ENCODE peak calls at places on chromosomes 6 and 20, in six cellular contexts. N is mesenchymal stem cell, E is IMR-90, U is neuronal stem cell, R is trophoblast cell, H is H1. M is an unnamed sample.

GRCh38 chr20:47453167-47453782 is 48.4 kb upstream of the NCOA3 start:
- DNase-seq in R (peak), N (peak), H (no peak), E (peak), U (no peak), M (peak)

GRCh38 chr6:87237804-87238203 is 82.4 kb downstream of the ZNF292 start:
- DNase-seq in H (no peak), N (peak), U (no peak), E (peak), R (no peak), M (peak)

GRCh38 chr6:169051371-169051770 is 202.3 kb downstream of the THBS2 start:
- DNase-seq in R (no peak), U (no peak), H (no peak), E (peak), N (no peak), M (no peak)

GRCh38 chr20:59831024-59831900 is 102.2 kb downstream of the SYCP2 start:
- DNase-seq in U (no peak), N (no peak), E (no peak), H (no peak), R (no peak), M (peak)

GRCh38 chr6:132730560-132730959 is 16.7 kb upstream of the VNN1 start:
- DNase-seq in R (no peak), N (peak), E (peak), H (no peak), U (no peak), M (no peak)

GRCh38 chr6:128461517-128461916 is 58.9 kb downstream of the PTPRK start:
- DNase-seq in N (no peak), E (no peak), R (no peak), U (no peak), H (no peak), M (no peak)

GRCh38 chr6:61538765-61539164 is 747.3 kb downstream of the KHDRBS2 start:
- DNase-seq in U (no peak), E (no peak), N (no peak), H (no peak), R (no peak), M (no peak)

GRCh38 chr20:56631990-56632327 is 2.9 kb downstream of the TFAP2C start:
- DNase-seq in R (no peak), N (peak), U (no peak), E (no peak), H (no peak), M (no peak)

GRCh38 chr6:10389739-10390494 is 25.0 kb downstream of the TFAP2A start:
- DNase-seq in R (no peak), E (no peak), N (no peak), H (no peak), U (peak), M (no peak)
- H3K4me2 ChIP-seq in R (peak), E (no peak), N (peak), H (peak), U (peak), M (peak)

GRCh38 chr6:136950436-136950835 is 28.3 kb downstream of the SLC35D3 start:
- DNase-seq in R (no peak), E (peak), N (peak), U (no peak), H (no peak), M (no peak)
- H3K4me3 ChIP-seq in R (no peak), E (no peak), N (no peak), U (no peak), H (no peak), M (no peak)

GRCh38 chr6:29661071-29661470 is 4.2 kb downstream of the MOG start:
- DNase-seq in N (no peak), H (no peak), R (no peak), U (no peak), E (no peak), M (peak)
- H2BK120ac ChIP-seq in N (no peak), H (peak), R (peak), U (no peak), E (no peak), M (no peak)

GRCh38 chr6:150841697-150842096 is 23.8 kb upstream of the MTHFD1L start:
- DNase-seq in U (no peak), H (no peak), E (no peak), R (no peak), N (no peak), M (no peak)

GRCh38 chr6:150848400-150848799 is 17.1 kb upstream of the MTHFD1L start:
- DNase-seq in R (no peak), U (no peak), E (no peak), H (no peak), N (no peak), M (no peak)

GRCh38 chr6:150841189-150841588 is 24.3 kb upstream of the MTHFD1L start:
- DNase-seq in R (no peak), U (no peak), E (no peak), N (no peak), H (no peak), M (no peak)

GRCh38 chr6:150844371-150844770 is 21.1 kb upstream of the MTHFD1L start:
- DNase-seq in R (no peak), H (no peak), U (no peak), N (no peak), E (no peak), M (no peak)

DNA sequence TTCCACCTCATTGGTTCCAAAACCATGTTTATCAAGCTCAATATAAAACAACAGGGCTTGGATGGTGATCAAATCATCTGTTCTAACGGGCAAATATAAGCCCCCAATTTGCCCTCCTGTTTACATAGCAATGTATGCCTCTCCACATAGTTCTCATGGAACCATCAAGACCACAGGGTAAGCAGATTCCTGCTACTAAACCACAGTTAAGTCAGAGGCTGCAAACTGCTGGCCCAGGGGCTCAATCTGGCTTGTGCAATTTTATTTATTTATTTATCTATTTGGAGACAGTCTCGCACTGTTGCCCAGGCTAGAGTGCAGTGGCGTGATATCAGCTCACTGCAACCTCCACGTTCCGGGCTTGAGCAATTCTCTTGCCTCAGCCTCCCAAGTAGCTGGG is 18.9 kb upstream of the MTHFD1L start:
- DNase-seq in H (no peak), N (peak), R (no peak), E (peak), U (no peak), M (no peak)
- H3K4me2 ChIP-seq in H (no peak), N (no peak), R (no peak), E (no peak), U (no peak), M (no peak)

DNA sequence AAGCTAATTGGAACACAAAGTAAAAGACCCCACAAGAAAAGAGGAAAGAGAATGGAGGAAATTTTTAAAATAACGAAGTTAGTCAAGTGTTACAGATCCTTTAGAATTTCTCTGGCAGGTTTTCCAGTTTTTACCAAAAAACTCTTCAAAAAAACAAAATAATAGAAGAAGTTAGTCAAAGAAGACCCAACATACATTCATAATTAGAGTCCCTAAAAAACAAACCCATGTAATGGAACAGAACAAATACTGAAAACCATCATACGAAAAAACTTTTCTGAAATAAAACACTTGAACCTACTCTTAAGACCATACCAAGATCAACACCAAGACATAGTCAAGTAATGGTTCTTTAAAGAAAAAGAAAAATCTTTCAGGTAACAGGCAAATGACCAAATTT is 31.6 kb downstream of the RANBP9 start:
- DNase-seq in U (no peak), R (no peak), N (no peak), E (no peak), H (no peak), M (no peak)
- H3K4me3 ChIP-seq in U (no peak), R (no peak), N (no peak), E (no peak), H (no peak), M (no peak)

M was measured in mesendoderm.